ENCODE peak calls at places on chromosomes 3 and 15, in eight cellular contexts. One of them, this sample, is unnamed.

GRCh38 chr3:90091557-90091956 is 984.1 kb downstream of the EPHA3 start:
- DNase-seq in endodermal cell: peak
- DNase-seq in cardiac muscle cell: peak
- DNase-seq in nephron progenitor cell: peak
- DNase-seq in spleen: no peak
- DNase-seq in tibial artery: no peak
- DNase-seq in HFFc6: no peak
- DNase-seq in BE2C: peak
- DNase-seq in this sample: peak

GRCh38 chr3:116135462-116135861 is 309.8 kb downstream of the LSAMP start:
- DNase-seq in spleen: no peak
- DNase-seq in nephron progenitor cell: peak
- DNase-seq in tibial artery: no peak
- DNase-seq in BE2C: peak
- DNase-seq in cardiac muscle cell: peak
- DNase-seq in endodermal cell: no peak
- DNase-seq in HFFc6: peak
- DNase-seq in this sample: peak

GRCh38 chr3:128466840-128467541 is at the start of gene DNAJB8:
- DNase-seq in tibial artery: no peak
- DNase-seq in BE2C: no peak
- DNase-seq in spleen: no peak
- DNase-seq in cardiac muscle cell: no peak
- DNase-seq in HFFc6: no peak
- DNase-seq in nephron progenitor cell: no peak
- DNase-seq in endodermal cell: no peak
- DNase-seq in this sample: no peak

GRCh38 chr3:67699877-67700276 is 45.5 kb upstream of the SUCLG2 start:
- DNase-seq in cardiac muscle cell: no peak
- DNase-seq in endodermal cell: no peak
- DNase-seq in nephron progenitor cell: no peak
- DNase-seq in BE2C: no peak
- DNase-seq in HFFc6: no peak
- DNase-seq in spleen: no peak
- DNase-seq in tibial artery: no peak
- DNase-seq in this sample: no peak

GRCh38 chr3:82815417-82816058 is 1054.1 kb upstream of the GBE1 start:
- DNase-seq in BE2C: no peak
- DNase-seq in HFFc6: no peak
- DNase-seq in nephron progenitor cell: no peak
- DNase-seq in cardiac muscle cell: no peak
- DNase-seq in tibial artery: no peak
- DNase-seq in endodermal cell: no peak
- DNase-seq in spleen: peak
- DNase-seq in this sample: no peak

GRCh38 chr3:46471371-46471914 is 6.7 kb upstream of the LTF start:
- DNase-seq in HFFc6: no peak
- DNase-seq in BE2C: no peak
- DNase-seq in nephron progenitor cell: no peak
- DNase-seq in endodermal cell: peak
- DNase-seq in cardiac muscle cell: no peak
- DNase-seq in spleen: no peak
- DNase-seq in tibial artery: no peak
- DNase-seq in this sample: no peak

GRCh38 chr15:68207176-68207935 is 2.2 kb upstream of the CALML4 start:
- DNase-seq in nephron progenitor cell: no peak
- DNase-seq in BE2C: no peak
- DNase-seq in endodermal cell: peak
- DNase-seq in HFFc6: no peak
- DNase-seq in cardiac muscle cell: no peak
- DNase-seq in spleen: no peak
- DNase-seq in tibial artery: no peak
- DNase-seq in this sample: no peak

GRCh38 chr3:141681390-141681780 is 56.7 kb upstream of the RNF7 start:
- DNase-seq in HFFc6: no peak
- DNase-seq in spleen: no peak
- DNase-seq in cardiac muscle cell: no peak
- DNase-seq in nephron progenitor cell: no peak
- DNase-seq in BE2C: no peak
- DNase-seq in tibial artery: no peak
- DNase-seq in endodermal cell: no peak
- DNase-seq in this sample: no peak

GRCh38 chr15:40282144-40282869 is 557 bp downstream of the ANKRD63 start:
- DNase-seq in endodermal cell: peak
- DNase-seq in spleen: peak
- DNase-seq in nephron progenitor cell: peak
- DNase-seq in HFFc6: no peak
- DNase-seq in BE2C: peak
- DNase-seq in tibial artery: no peak
- DNase-seq in cardiac muscle cell: peak
- DNase-seq in this sample: no peak

GRCh38 chr3:149373235-149374125 is 4.0 kb downstream of the TM4SF1 start:
- DNase-seq in BE2C: no peak
- DNase-seq in HFFc6: peak
- DNase-seq in spleen: no peak
- DNase-seq in nephron progenitor cell: no peak
- DNase-seq in cardiac muscle cell: no peak
- DNase-seq in tibial artery: no peak
- DNase-seq in endodermal cell: no peak
- DNase-seq in this sample: no peak

GRCh38 chr3:182935803-182936202 is 44.5 kb downstream of the DCUN1D1 start:
- DNase-seq in nephron progenitor cell: no peak
- DNase-seq in HFFc6: no peak
- DNase-seq in spleen: no peak
- DNase-seq in tibial artery: no peak
- DNase-seq in cardiac muscle cell: no peak
- DNase-seq in BE2C: no peak
- DNase-seq in endodermal cell: no peak
- DNase-seq in this sample: no peak

GRCh38 chr15:91268510-91268909 is 168.5 kb downstream of the SV2B start:
- DNase-seq in endodermal cell: peak
- DNase-seq in cardiac muscle cell: no peak
- DNase-seq in spleen: no peak
- DNase-seq in BE2C: peak
- DNase-seq in tibial artery: no peak
- DNase-seq in nephron progenitor cell: no peak
- DNase-seq in HFFc6: no peak
- DNase-seq in this sample: no peak
- TF ChIP-seq CTCF in endodermal cell: peak
- TF ChIP-seq CTCF in cardiac muscle cell: peak
- TF ChIP-seq CTCF in spleen: no peak
- TF ChIP-seq CTCF in BE2C: peak
- TF ChIP-seq CTCF in tibial artery: no peak
- TF ChIP-seq CTCF in nephron progenitor cell: peak
- TF ChIP-seq CTCF in HFFc6: peak
- TF ChIP-seq CTCF in this sample: peak

DNA sequence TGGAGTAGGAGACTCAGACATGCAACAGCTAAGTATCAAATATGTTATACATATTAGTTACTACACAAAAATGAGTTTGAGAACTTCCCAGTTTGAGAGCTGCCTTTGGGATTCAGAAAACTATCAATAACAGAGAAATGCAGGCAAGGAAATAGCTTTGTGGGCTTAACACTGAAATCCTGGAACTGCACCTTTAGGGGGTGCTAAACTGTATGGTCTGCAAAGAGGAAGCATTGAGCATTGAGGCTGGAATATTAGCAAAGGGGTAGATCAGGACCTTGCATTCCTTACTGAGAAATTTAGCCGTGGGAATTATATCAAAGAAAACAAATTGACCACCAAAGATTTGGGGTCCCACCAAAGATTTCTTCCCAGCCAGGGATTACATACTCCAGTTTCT is 580.0 kb downstream of the ZNF385D start:
- DNase-seq in tibial artery: no peak
- DNase-seq in cardiac muscle cell: peak
- DNase-seq in endodermal cell: peak
- DNase-seq in nephron progenitor cell: peak
- DNase-seq in HFFc6: no peak
- DNase-seq in spleen: no peak
- DNase-seq in BE2C: no peak
- DNase-seq in this sample: no peak
- TF ChIP-seq CTCF in tibial artery: no peak
- TF ChIP-seq CTCF in cardiac muscle cell: peak
- TF ChIP-seq CTCF in endodermal cell: peak
- TF ChIP-seq CTCF in nephron progenitor cell: peak
- TF ChIP-seq CTCF in HFFc6: peak
- TF ChIP-seq CTCF in spleen: no peak
- TF ChIP-seq CTCF in BE2C: peak
- TF ChIP-seq CTCF in this sample: peak

GRCh38 chr3:126749931-126750759 is 46.1 kb downstream of the CHCHD6 start:
- DNase-seq in tibial artery: no peak
- DNase-seq in endodermal cell: no peak
- DNase-seq in spleen: no peak
- DNase-seq in nephron progenitor cell: peak
- DNase-seq in BE2C: no peak
- DNase-seq in HFFc6: no peak
- DNase-seq in cardiac muscle cell: no peak
- DNase-seq in this sample: no peak

GRCh38 chr3:126752303-126753190 is 48.5 kb downstream of the CHCHD6 start:
- DNase-seq in cardiac muscle cell: peak
- DNase-seq in endodermal cell: peak
- DNase-seq in nephron progenitor cell: peak
- DNase-seq in BE2C: peak
- DNase-seq in HFFc6: peak
- DNase-seq in spleen: peak
- DNase-seq in tibial artery: peak
- DNase-seq in this sample: peak

GRCh38 chr3:126751611-126752302 is 47.7 kb downstream of the CHCHD6 start:
- DNase-seq in HFFc6: no peak
- DNase-seq in tibial artery: no peak
- DNase-seq in endodermal cell: peak
- DNase-seq in cardiac muscle cell: no peak
- DNase-seq in spleen: no peak
- DNase-seq in nephron progenitor cell: no peak
- DNase-seq in BE2C: no peak
- DNase-seq in this sample: no peak

GRCh38 chr3:126749547-126749875 is 45.5 kb downstream of the CHCHD6 start:
- DNase-seq in HFFc6: no peak
- DNase-seq in BE2C: no peak
- DNase-seq in spleen: no peak
- DNase-seq in tibial artery: no peak
- DNase-seq in cardiac muscle cell: no peak
- DNase-seq in nephron progenitor cell: no peak
- DNase-seq in endodermal cell: no peak
- DNase-seq in this sample: no peak

DNA sequence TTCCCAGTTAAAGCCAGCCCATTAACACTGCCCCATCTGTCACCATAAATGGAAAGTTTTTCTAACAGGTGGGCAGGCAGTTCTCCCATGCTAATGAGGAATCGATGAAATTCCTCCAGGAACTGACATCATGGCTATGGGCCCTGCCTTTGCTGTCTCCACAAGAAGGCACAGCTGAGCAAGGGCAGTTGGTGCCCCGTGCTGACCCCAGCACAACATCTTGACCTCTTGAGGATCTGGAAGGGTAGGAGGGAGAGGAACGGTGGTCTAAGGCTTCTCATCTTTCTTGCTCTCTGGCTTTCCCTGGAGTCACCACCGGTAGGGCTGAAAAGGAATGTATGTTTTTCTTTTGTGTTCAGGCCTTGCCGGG is 46.7 kb downstream of the CHCHD6 start:
- DNase-seq in endodermal cell: peak
- DNase-seq in tibial artery: no peak
- DNase-seq in BE2C: no peak
- DNase-seq in nephron progenitor cell: peak
- DNase-seq in cardiac muscle cell: peak
- DNase-seq in spleen: no peak
- DNase-seq in HFFc6: no peak
- DNase-seq in this sample: no peak
- TF ChIP-seq CTCF in endodermal cell: no peak
- TF ChIP-seq CTCF in tibial artery: no peak
- TF ChIP-seq CTCF in BE2C: no peak
- TF ChIP-seq CTCF in nephron progenitor cell: no peak
- TF ChIP-seq CTCF in cardiac muscle cell: no peak
- TF ChIP-seq CTCF in spleen: no peak
- TF ChIP-seq CTCF in HFFc6: no peak
- TF ChIP-seq CTCF in this sample: no peak

GRCh38 chr15:33735637-33736247 is 232.6 kb upstream of the CHRM5 start:
- DNase-seq in tibial artery: no peak
- DNase-seq in BE2C: peak
- DNase-seq in nephron progenitor cell: peak
- DNase-seq in HFFc6: no peak
- DNase-seq in endodermal cell: peak
- DNase-seq in cardiac muscle cell: peak
- DNase-seq in spleen: no peak
- DNase-seq in this sample: peak
- TF ChIP-seq CTCF in tibial artery: no peak
- TF ChIP-seq CTCF in BE2C: peak
- TF ChIP-seq CTCF in nephron progenitor cell: peak
- TF ChIP-seq CTCF in HFFc6: peak
- TF ChIP-seq CTCF in endodermal cell: peak
- TF ChIP-seq CTCF in cardiac muscle cell: peak
- TF ChIP-seq CTCF in spleen: no peak
- TF ChIP-seq CTCF in this sample: peak

DNA sequence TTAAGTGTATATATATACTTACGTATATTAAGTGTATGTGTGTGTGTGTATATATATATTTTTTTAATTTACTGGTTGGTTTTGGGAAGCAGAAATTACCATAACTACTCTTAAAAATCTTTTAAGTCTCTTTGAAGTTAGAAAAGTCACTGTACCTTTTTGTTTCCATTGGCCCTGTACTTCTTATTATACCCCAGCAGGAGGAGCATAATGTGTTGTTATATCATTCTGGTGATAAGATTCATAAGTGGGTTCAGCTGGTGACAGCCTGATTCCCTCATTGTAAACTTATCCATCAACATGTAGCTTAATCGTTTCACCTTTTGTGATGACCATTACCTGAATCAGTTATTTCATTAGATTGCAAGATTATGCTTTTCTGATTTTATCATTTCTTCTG is 30.8 kb downstream of the MLH1 start:
- DNase-seq in tibial artery: no peak
- DNase-seq in endodermal cell: no peak
- DNase-seq in cardiac muscle cell: no peak
- DNase-seq in BE2C: no peak
- DNase-seq in nephron progenitor cell: no peak
- DNase-seq in HFFc6: no peak
- DNase-seq in spleen: no peak
- DNase-seq in this sample: no peak
- TF ChIP-seq CTCF in tibial artery: peak
- TF ChIP-seq CTCF in endodermal cell: peak
- TF ChIP-seq CTCF in cardiac muscle cell: peak
- TF ChIP-seq CTCF in BE2C: peak
- TF ChIP-seq CTCF in nephron progenitor cell: no peak
- TF ChIP-seq CTCF in HFFc6: peak
- TF ChIP-seq CTCF in spleen: no peak
- TF ChIP-seq CTCF in this sample: peak

This sample was measured in astrocyte of the cerebellum.